ENCODE peak calls at places on chromosomes 3 and 15, in ten cellular contexts. M is cardiac muscle cell; Z is IMR-90; H is CD8-positive, alpha-beta T cell; S is tibial nerve; Y is PC-3; P is BE2C; R is adrenal gland; U is WERI-Rb-1; E is fibroblast of lung. F is an unnamed sample. For H3K36me3, the result is how much of the 10 kb centered on the place peaks cover.

GRCh38 chr3:184222521-184222920 is 6.9 kb upstream of the VWA5B2 start:
- DNase-seq in Y (peak), U (no peak), M (no peak), P (no peak), S (no peak), H (no peak), R (no peak), E (no peak), Z (no peak), F (no peak)

GRCh38 chr15:75454471-75455418 is 3.3 kb upstream of the SIN3A start:
- DNase-seq in Y (no peak), E (peak), M (no peak), S (peak), P (peak), Z (no peak), H (peak), R (no peak), U (peak), F (peak)

GRCh38 chr3:30894521-30895289 is at the start of gene GADL1:
- DNase-seq in E (peak), S (no peak), M (peak), R (peak), Y (peak), Z (peak), U (peak), P (peak), H (no peak), F (peak)

GRCh38 chr3:38562467-38562925 is 66.4 kb downstream of the EXOG start:
- DNase-seq in P (no peak), E (no peak), U (no peak), Z (no peak), S (no peak), R (no peak), M (no peak), H (no peak), Y (no peak), F (peak)

GRCh38 chr3:27630892-27631291 is 91.2 kb downstream of the EOMES start:
- DNase-seq in U (no peak), E (peak), M (no peak), S (no peak), H (no peak), R (no peak), P (no peak), Y (peak), Z (peak), F (no peak)

GRCh38 chr3:190089711-190090110 is 31.0 kb downstream of the P3H2 start:
- DNase-seq in Y (peak), U (no peak), Z (no peak), E (peak), H (no peak), P (no peak), R (no peak), S (no peak), M (no peak), F (no peak)

GRCh38 chr15:99154271-99154670 is 49.4 kb downstream of the SYNM start:
- DNase-seq in Y (no peak), M (peak), H (no peak), R (no peak), E (peak), U (no peak), S (no peak), Z (peak), P (no peak), F (no peak)

GRCh38 chr3:16721494-16721893 is 116.3 kb upstream of the DAZL start:
- DNase-seq in U (no peak), E (no peak), Z (no peak), S (no peak), Y (no peak), H (no peak), M (no peak), P (no peak), R (no peak), F (no peak)

GRCh38 chr15:96324192-96324895 is 6.2 kb upstream of the NR2F2 start:
- DNase-seq in P (no peak), U (no peak), S (peak), H (no peak), E (peak), Y (peak), M (no peak), Z (peak), R (peak), F (peak)

GRCh38 chr15:101458908-101459578 is 30.5 kb downstream of the PCSK6 start:
- DNase-seq in H (no peak), E (no peak), S (no peak), Z (no peak), P (no peak), R (no peak), M (peak), U (no peak), Y (no peak), F (peak)

GRCh38 chr3:84943379-84943778 is 15.4 kb upstream of the CADM2 start:
- DNase-seq in M (no peak), E (no peak), H (no peak), S (no peak), Z (no peak), U (no peak), R (no peak), Y (peak), P (no peak), F (no peak)

GRCh38 chr3:194488007-194488742 is 1.4 kb upstream of the ATP13A3 start:
- DNase-seq in M (peak), U (no peak), P (no peak), R (no peak), E (peak), S (no peak), Y (peak), Z (no peak), H (no peak), F (no peak)

GRCh38 chr3:66335671-66336070 is 114.9 kb downstream of the SLC25A26 start:
- DNase-seq in Y (no peak), P (no peak), M (no peak), S (no peak), Z (no peak), H (no peak), E (no peak), R (no peak), U (no peak), F (no peak)

GRCh38 chr3:69339766-69340165 is 46.1 kb downstream of the FRMD4B start:
- DNase-seq in H (no peak), Z (no peak), Y (no peak), U (no peak), R (no peak), M (no peak), E (no peak), P (peak), S (no peak), F (peak)

GRCh38 chr15:58407786-58408185 is 24.0 kb upstream of the LIPC start:
- DNase-seq in R (no peak), Z (no peak), P (no peak), S (no peak), U (no peak), H (no peak), M (no peak), E (no peak), Y (no peak), F (no peak)

GRCh38 chr3:138118863-138119766 is 3.7 kb upstream of the DZIP1L start:
- DNase-seq in H (peak), E (peak), M (peak), S (peak), P (peak), R (peak), Y (peak), Z (peak), U (peak), F (peak)

GRCh38 chr3:31841515-31841914 is 139.5 kb downstream of the OSBPL10 start:
- DNase-seq in P (no peak), Z (no peak), H (no peak), E (no peak), Y (no peak), M (no peak), U (no peak), S (no peak), R (no peak), F (no peak)

GRCh38 chr3:64687781-64688515 is at the start of gene ADAMTS9:
- DNase-seq in P (peak), Z (peak), U (peak), E (peak), M (peak), H (no peak), S (peak), Y (no peak), R (peak), F (peak)

GRCh38 chr15:78432664-78433063 is 5.4 kb upstream of the IREB2 start:
- DNase-seq in Z (no peak), E (no peak), U (no peak), P (no peak), R (no peak), S (no peak), Y (no peak), M (no peak), H (no peak), F (no peak)

GRCh38 chr3:142852009-142852408 is 36.9 kb downstream of the PCOLCE2 start:
- DNase-seq in E (no peak), Z (no peak), P (no peak), H (no peak), R (no peak), U (no peak), Y (peak), M (no peak), S (no peak), F (no peak)

GRCh38 chr15:101127503-101128076 is 124.3 kb downstream of the CHSY1 start:
- DNase-seq in E (peak), Y (peak), Z (peak), R (peak), H (no peak), M (peak), S (peak), U (no peak), P (peak), F (peak)

GRCh38 chr3:35664460-35664919 is 25.2 kb downstream of the ARPP21 start:
- DNase-seq in H (no peak), Y (no peak), R (peak), M (peak), U (peak), S (peak), E (peak), P (peak), Z (peak), F (peak)

GRCh38 chr15:57340673-57341259 is 35.5 kb upstream of the CGNL1 start:
- DNase-seq in P (peak), E (peak), U (peak), H (no peak), S (no peak), R (peak), Z (peak), Y (peak), M (peak), F (no peak)

GRCh38 chr3:140842984-140843649 is 98.5 kb upstream of the SLC25A36 start:
- DNase-seq in E (no peak), Z (no peak), Y (no peak), R (no peak), M (no peak), P (no peak), U (no peak), S (no peak), H (no peak), F (no peak)

GRCh38 chr3:97914390-97914789 is 57.8 kb downstream of the RIOX2 start:
- DNase-seq in Z (peak), E (peak), P (no peak), Y (peak), M (peak), H (no peak), U (no peak), R (no peak), S (no peak), F (no peak)

GRCh38 chr3:355622-356021 is 159.1 kb downstream of the CHL1 start:
- DNase-seq in S (no peak), Z (peak), M (no peak), E (peak), H (no peak), R (no peak), P (no peak), U (no peak), Y (peak), F (peak)

GRCh38 chr15:31098953-31099740 is 2.4 kb downstream of the TRPM1 start:
- DNase-seq in Y (peak), E (no peak), U (peak), H (no peak), S (no peak), R (no peak), Z (no peak), P (no peak), M (no peak), F (no peak)

GRCh38 chr3:140469491-140469890 is 208.4 kb upstream of the TRIM42 start:
- DNase-seq in R (no peak), H (no peak), S (no peak), Y (peak), P (no peak), E (peak), U (no peak), Z (no peak), M (no peak), F (no peak)

GRCh38 chr15:92224843-92225242 is 168.8 kb upstream of the ST8SIA2 start:
- DNase-seq in Y (no peak), P (no peak), S (no peak), R (no peak), H (no peak), M (no peak), Z (no peak), U (no peak), E (no peak), F (no peak)

GRCh38 chr3:100040846-100041245 is 73.5 kb downstream of the FILIP1L start:
- DNase-seq in E (peak), H (no peak), Y (no peak), Z (peak), P (no peak), M (peak), R (no peak), S (no peak), U (no peak), F (no peak)

GRCh38 chr3:41900265-41900664 is 61.6 kb downstream of the ULK4 start:
- DNase-seq in U (no peak), R (peak), P (no peak), H (no peak), M (peak), E (peak), S (no peak), Y (peak), Z (peak), F (no peak)

GRCh38 chr15:90834626-90835025 is 33.8 kb upstream of the FURIN start:
- DNase-seq in Z (no peak), E (no peak), M (no peak), P (no peak), U (no peak), S (no peak), Y (no peak), R (no peak), H (no peak), F (no peak)

GRCh38 chr3:11560746-11561145 is 83.0 kb downstream of the VGLL4 start:
- DNase-seq in E (peak), M (no peak), R (no peak), Y (no peak), S (no peak), Z (no peak), P (no peak), H (no peak), U (no peak), F (no peak)

GRCh38 chr3:177589921-177590336 is 392.6 kb upstream of the TBL1XR1 start:
- DNase-seq in Z (peak), P (no peak), R (peak), Y (peak), U (no peak), H (no peak), E (peak), S (no peak), M (peak), F (no peak)

GRCh38 chr3:52433328-52434060 is 11.4 kb downstream of the SEMA3G start:
- DNase-seq in Z (no peak), Y (no peak), P (no peak), S (no peak), E (no peak), U (peak), R (no peak), H (no peak), M (peak), F (peak)

GRCh38 chr15:64742385-64742784 is 33.0 kb downstream of the RBPMS2 start:
- DNase-seq in S (no peak), M (no peak), E (no peak), U (no peak), P (no peak), R (no peak), Z (no peak), H (no peak), Y (no peak), F (no peak)

GRCh38 chr3:71251156-71251775 is 332.3 kb downstream of the FOXP1 start:
- DNase-seq in S (no peak), R (no peak), H (no peak), Y (peak), E (peak), U (no peak), Z (peak), M (peak), P (no peak), F (no peak)

GRCh38 chr3:140834266-140835037 is 107.2 kb upstream of the SLC25A36 start:
- DNase-seq in Z (no peak), S (no peak), U (no peak), R (peak), M (no peak), Y (peak), H (no peak), E (peak), P (no peak), F (no peak)

GRCh38 chr3:64341355-64341754 is 116.1 kb upstream of the PRICKLE2 start:
- DNase-seq in Y (no peak), U (no peak), P (no peak), S (no peak), Z (peak), H (no peak), R (no peak), M (no peak), E (peak), F (no peak)

GRCh38 chr3:76039431-76039830 is 254.1 kb upstream of the ZNF717 start:
- DNase-seq in Z (peak), H (no peak), U (no peak), M (no peak), S (no peak), R (no peak), Y (peak), P (no peak), E (peak), F (no peak)
- H3K36me3 ChIP-seq in Z (under half), H (under half), U (under half), M (under half), S (under half), R (under half), Y (under half), P (under half), E (under half), F (under half)

DNA sequence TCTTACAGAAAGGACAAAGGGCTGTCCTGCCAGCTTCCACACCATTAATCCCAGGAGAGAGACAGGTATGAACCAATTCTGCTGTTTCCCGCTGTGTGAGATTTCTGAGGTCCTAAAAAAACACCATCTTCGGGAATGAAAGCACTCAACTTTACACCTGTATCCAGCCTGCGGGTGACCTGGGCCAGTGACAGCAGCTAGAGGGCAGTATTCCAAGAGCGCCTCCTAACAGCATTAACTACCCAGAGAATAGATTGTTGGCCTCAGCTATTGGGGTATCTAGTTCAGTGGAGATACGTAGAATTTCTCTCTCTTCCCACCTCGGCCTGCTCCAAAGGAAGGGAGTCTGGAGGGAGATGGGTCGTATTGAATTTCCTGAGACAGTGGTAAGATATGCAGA is 55.1 kb downstream of the WDR76 start:
- DNase-seq in H (no peak), R (no peak), M (peak), P (no peak), U (peak), E (no peak), Y (peak), S (no peak), Z (no peak), F (no peak)
- TF ChIP-seq CTCF in H (no peak), R (no peak), M (peak), P (peak), U (peak), E (peak), Y (peak), S (peak), Z (peak), F (no peak)

GRCh38 chr15:80950291-80951078 is 39.1 kb downstream of the MESD start:
- DNase-seq in Z (no peak), S (no peak), P (no peak), R (no peak), H (no peak), M (no peak), U (no peak), E (no peak), Y (no peak), F (no peak)

GRCh38 chr15:80946576-80946975 is 43.0 kb downstream of the MESD start:
- DNase-seq in M (no peak), H (no peak), R (no peak), Y (no peak), E (no peak), U (no peak), P (no peak), Z (no peak), S (no peak), F (no peak)

GRCh38 chr15:80951941-80952340 is 37.7 kb downstream of the MESD start:
- DNase-seq in M (no peak), R (no peak), Y (no peak), Z (no peak), U (no peak), H (no peak), P (no peak), S (no peak), E (no peak), F (no peak)

GRCh38 chr15:80948651-80949292 is 40.8 kb downstream of the MESD start:
- DNase-seq in E (no peak), R (no peak), M (no peak), P (no peak), U (no peak), Z (no peak), S (no peak), Y (no peak), H (no peak), F (no peak)

DNA sequence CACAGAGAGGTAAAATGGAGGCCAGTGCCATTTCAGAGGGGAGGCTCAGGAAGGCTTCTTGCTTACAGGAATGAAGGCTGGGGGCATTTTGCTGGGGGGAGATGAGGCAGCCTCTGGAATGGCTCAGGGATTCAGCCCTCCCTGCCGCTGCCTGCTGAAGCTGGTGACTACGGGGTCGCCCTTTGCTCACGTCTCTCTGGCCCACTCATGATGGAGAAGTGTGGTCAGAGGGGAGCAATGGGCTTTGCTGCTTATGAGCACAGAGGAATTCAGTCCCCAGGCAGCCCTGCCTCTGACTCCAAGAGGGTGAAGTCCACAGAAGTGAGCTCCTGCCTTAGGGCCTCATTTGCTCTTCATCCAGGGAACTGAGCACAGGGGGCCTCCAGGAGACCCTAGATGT is 39.9 kb downstream of the MESD start:
- DNase-seq in Z (no peak), S (no peak), P (no peak), M (no peak), U (no peak), E (no peak), H (no peak), R (no peak), Y (no peak), F (no peak)
- H3K36me3 ChIP-seq in Z (half or more), S (under half), P (under half), M (under half), U (under half), E (under half), H (under half), R (under half), Y (under half), F (half or more)

DNA sequence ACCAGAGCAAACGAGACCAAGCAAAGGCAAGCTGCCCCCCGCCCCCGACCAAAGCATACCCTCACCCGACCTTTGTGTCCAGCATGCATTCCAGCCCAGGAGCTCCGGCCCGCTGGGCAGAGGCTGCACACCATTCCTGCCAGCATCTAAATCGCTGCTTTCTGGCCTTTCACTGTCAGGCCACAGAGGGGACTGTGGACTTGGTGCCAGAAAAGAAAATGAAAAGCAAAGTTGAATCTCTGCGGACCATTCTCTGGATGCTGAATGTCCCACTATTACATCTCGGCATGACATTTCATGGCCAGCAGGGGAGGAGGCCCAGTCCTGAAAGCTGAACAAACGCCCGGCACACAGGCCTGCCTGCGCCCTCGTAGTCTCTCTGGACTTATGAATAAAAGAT is 13.0 kb downstream of the IL17RD start:
- DNase-seq in Y (no peak), Z (no peak), E (no peak), P (no peak), U (no peak), R (no peak), M (no peak), S (no peak), H (no peak), F (no peak)
- TF ChIP-seq CTCF in Y (no peak), Z (no peak), E (no peak), P (no peak), U (no peak), R (no peak), M (peak), S (no peak), H (no peak), F (no peak)